ENCODE peak calls at places on chromosomes 13 and 19, in seven cellular contexts. M is neuronal stem cell, W is mesendoderm, C is IMR-90, Z is mesenchymal stem cell, B is H1, U is trophoblast cell. X is an unnamed sample.

GRCh38 chr19:55485439-55486011 is 537 bp downstream of the NAT14 start:
- DNase-seq in M (no peak), W (peak; percentile 12), C (no peak), Z (no peak), B (peak; percentile 56), U (no peak), X (no peak)

GRCh38 chr19:18329035-18329376 is 6.1 kb upstream of the LSM4 start:
- DNase-seq in M (no peak), W (no peak), C (no peak), Z (no peak), B (no peak), U (no peak), X (no peak)

GRCh38 chr13:83620535-83621220 is 261.6 kb downstream of the SLITRK1 start:
- DNase-seq in M (no peak), W (no peak), C (peak; percentile 19), Z (no peak), B (no peak), U (no peak), X (no peak)

GRCh38 chr19:36771275-36772231 is 1.1 kb downstream of the ZNF850 start:
- DNase-seq in M (peak; percentile 43), W (peak; percentile 95), C (peak; percentile 87), Z (peak; percentile 92), B (peak; percentile 54), U (peak; percentile 92), X (peak; percentile 84)

GRCh38 chr13:78700121-78700910 is 41.4 kb upstream of the OBI1 start:
- DNase-seq in M (no peak), W (no peak), C (peak; percentile 31), Z (no peak), B (no peak), U (no peak), X (no peak)

GRCh38 chr19:32200312-32201038 is 144.9 kb upstream of the ZNF507 start:
- DNase-seq in M (no peak), W (no peak), C (no peak), Z (no peak), B (peak; percentile 22), U (no peak), X (no peak)

GRCh38 chr19:53504903-53505302 is 33.0 kb upstream of the ZNF331 start:
- DNase-seq in M (no peak), W (no peak), C (no peak), Z (no peak), B (no peak), U (no peak), X (no peak)

GRCh38 chr13:53250272-53250875 is 221.8 kb downstream of the OLFM4 start:
- DNase-seq in M (peak; percentile 80), W (peak; percentile 85), C (peak; percentile 72), Z (peak; percentile 67), B (no peak), U (peak; percentile 33), X (no peak)

GRCh38 chr13:40375522-40376171 is 290.8 kb downstream of the FOXO1 start:
- DNase-seq in M (no peak), W (no peak), C (no peak), Z (no peak), B (peak; percentile 41), U (no peak), X (no peak)

GRCh38 chr19:57563547-57563946 is 3.9 kb upstream of the ZNF550 start:
- DNase-seq in M (no peak), W (no peak), C (no peak), Z (no peak), B (no peak), U (no peak), X (no peak)

GRCh38 chr13:36353001-36353400 is 6.8 kb upstream of the SPART start:
- DNase-seq in M (no peak), W (no peak), C (no peak), Z (no peak), B (no peak), U (no peak), X (no peak)

GRCh38 chr19:20413705-20414104 is 151.9 kb downstream of the ZNF737 start:
- DNase-seq in M (no peak), W (no peak), C (no peak), Z (no peak), B (no peak), U (no peak), X (no peak)

GRCh38 chr13:91740811-91741210 is 342.4 kb downstream of the GPC5 start:
- DNase-seq in M (peak; percentile 17), W (no peak), C (no peak), Z (no peak), B (no peak), U (no peak), X (no peak)

GRCh38 chr19:51127755-51128154 is 3.0 kb downstream of the SIGLEC9 start:
- DNase-seq in M (no peak), W (no peak), C (peak; percentile 47), Z (peak; percentile 84), B (no peak), U (peak; percentile 28), X (no peak)

GRCh38 chr13:23792680-23793079 is 96.5 kb downstream of the MIPEP start:
- DNase-seq in M (no peak), W (no peak), C (peak; percentile 17), Z (no peak), B (no peak), U (no peak), X (no peak)

GRCh38 chr13:103540394-103540793 is 474.2 kb upstream of the SLC10A2 start:
- DNase-seq in M (no peak), W (no peak), C (no peak), Z (no peak), B (no peak), U (no peak), X (no peak)

GRCh38 chr19:6521718-6522646 is 8.8 kb upstream of the TNFSF9 start:
- DNase-seq in M (no peak), W (peak; percentile 28), C (no peak), Z (no peak), B (no peak), U (no peak), X (no peak)

GRCh38 chr13:45447050-45447661 is 17.6 kb upstream of the COG3 start:
- DNase-seq in M (no peak), W (no peak), C (no peak), Z (no peak), B (no peak), U (no peak), X (no peak)

GRCh38 chr13:99307247-99307646 is at the start of gene GPR183:
- DNase-seq in M (no peak), W (no peak), C (peak; percentile 43), Z (peak; percentile 70), B (no peak), U (no peak), X (no peak)

GRCh38 chr13:23763328-23763727 is 125.9 kb downstream of the MIPEP start:
- DNase-seq in M (no peak), W (no peak), C (no peak), Z (no peak), B (no peak), U (no peak), X (no peak)

GRCh38 chr19:17404015-17404414 is 1.4 kb downstream of the BST2 start:
- DNase-seq in M (no peak), W (no peak), C (no peak), Z (no peak), B (no peak), U (no peak), X (peak; percentile 63)

GRCh38 chr13:30704596-30704995 is 30.7 kb upstream of the ALOX5AP start:
- DNase-seq in M (no peak), W (no peak), C (no peak), Z (no peak), B (no peak), U (no peak), X (no peak)

DNA sequence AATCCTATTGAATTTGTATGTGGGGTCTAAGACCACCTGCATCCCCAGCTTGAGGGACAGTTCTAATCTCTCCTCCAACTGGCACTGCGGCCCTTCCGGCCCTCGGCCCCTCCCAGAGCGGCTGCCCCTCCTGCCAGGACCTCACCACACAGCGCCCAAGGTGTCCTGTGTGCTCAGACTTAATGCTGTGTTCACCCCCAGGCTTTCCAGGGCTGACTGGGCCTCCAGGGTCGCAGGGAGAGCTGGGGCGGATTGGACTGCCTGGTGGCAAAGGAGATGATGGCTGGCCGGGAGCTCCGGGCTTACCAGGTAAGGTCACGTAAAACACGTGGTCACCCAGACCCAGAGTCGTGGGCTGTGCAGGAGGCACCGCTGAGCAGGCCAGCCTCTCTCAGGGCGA is 69.7 kb downstream of the RAB20 start:
- DNase-seq in M (no peak), W (no peak), C (no peak), Z (no peak), B (no peak), U (no peak), X (no peak)
- H2AK5ac ChIP-seq in M (no peak overlapping the region), W (no peak overlapping the region), C (no peak overlapping the region), Z (no peak overlapping the region), B (no peak overlapping the region), U (no peak overlapping the region), X (no peak overlapping the region)

DNA sequence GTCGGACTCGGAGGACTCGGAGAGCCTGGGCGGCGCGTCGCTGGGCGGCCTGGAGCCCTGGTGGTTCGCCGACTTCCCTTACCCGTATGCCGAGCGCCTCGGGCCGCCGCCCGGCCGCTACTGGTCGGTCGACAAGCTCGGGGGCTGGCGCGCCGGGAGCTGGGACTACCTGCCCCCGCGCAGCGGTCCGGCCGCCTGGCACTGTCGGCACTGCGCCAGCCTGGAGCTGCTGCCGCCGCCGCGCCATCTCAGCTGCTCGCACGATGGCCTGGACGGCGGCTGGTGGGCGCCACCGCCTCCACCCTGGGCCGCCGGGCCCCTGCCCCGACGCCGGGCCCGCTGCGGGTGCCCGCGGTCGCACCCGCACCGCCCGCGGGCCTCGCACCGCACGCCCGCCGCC is 2.5 kb upstream of the GRWD1 start:
- DNase-seq in M (no peak), W (no peak), C (no peak), Z (no peak), B (no peak), U (no peak), X (no peak)
- H2AK5ac ChIP-seq in M (no peak overlapping the region), W (no peak overlapping the region), C (no peak overlapping the region), Z (no peak overlapping the region), B (no peak overlapping the region), U (no peak overlapping the region), X (no peak overlapping the region)

DNA sequence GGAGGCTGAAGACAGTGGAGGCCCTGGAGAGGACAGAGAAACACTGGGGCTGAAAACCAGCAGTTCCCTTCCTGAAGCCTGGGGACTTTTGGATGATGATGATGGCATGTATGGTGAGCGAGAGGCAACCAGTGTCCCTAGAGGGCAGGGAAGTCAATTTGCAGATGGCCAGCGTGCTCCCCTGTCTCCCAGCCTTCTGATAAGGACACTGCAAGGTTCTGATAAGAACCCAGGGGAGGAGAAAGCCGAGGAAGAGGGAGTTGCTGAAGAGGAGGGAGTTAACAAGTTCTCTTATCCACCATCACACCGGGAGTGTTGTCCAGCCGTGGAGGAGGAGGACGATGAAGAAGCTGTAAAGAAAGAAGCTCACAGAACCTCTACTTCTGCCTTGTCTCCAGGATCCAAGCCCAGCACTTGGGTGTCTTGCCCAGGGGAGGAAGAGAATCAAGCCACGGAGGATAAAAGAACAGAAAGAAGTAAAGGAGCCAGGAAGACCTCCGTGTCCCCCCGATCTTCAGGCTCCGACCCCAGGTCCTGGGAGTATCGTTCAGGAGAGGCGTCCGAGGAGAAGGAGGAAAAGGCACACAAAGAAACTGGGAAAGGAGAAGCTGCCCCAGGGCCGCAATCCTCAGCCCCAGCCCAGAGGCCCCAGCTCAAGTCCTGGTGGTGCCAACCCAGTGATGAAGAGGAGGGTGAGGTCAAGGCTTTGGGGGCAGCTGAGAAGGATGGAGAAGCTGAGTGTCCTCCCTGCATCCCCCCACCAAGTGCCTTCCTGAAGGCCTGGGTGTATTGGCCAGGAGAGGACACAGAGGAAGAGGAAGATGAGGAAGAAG is 1.5 kb downstream of the PPP1R15A start:
- DNase-seq in M (no peak), W (peak; percentile 89), C (no peak), Z (peak; percentile 43), B (no peak), U (no peak), X (no peak)
- H2AK5ac ChIP-seq in M (peak overlapping the region; percentile 12), W (peak overlapping the region; percentile 55), C (peak overlapping the region; percentile 92), Z (peak overlapping the region; percentile 1), B (peak overlapping the region; percentile 5), U (peak overlapping the region; percentile 10), X (peak overlapping the region; percentile 11)

GRCh38 chr13:47092202-47092601 is 195.3 kb upstream of the HTR2A start:
- DNase-seq in M (no peak), W (no peak), C (no peak), Z (peak; percentile 35), B (no peak), U (no peak), X (no peak)
- H2AK5ac ChIP-seq in M (no peak overlapping the region), W (no peak overlapping the region), C (no peak overlapping the region), Z (no peak overlapping the region), B (no peak overlapping the region), U (no peak overlapping the region), X (no peak overlapping the region)

X was measured in H9.